ENCODE peak calls at places on chromosomes 2 and 18, in five cellular contexts. E, K, N, B and F are unnamed samples.

GRCh38 chr2:134225173-134225572 is 28.7 kb upstream of the MGAT5 start:
- DNase-seq in E (no peak), K (no peak), N (no peak), B (no peak), F (no peak)

GRCh38 chr2:216687646-216688045 is 7.7 kb downstream of the IGFBP5 start:
- DNase-seq in E (no peak), K (no peak), N (peak; percentile 50), B (peak; percentile 66), F (no peak)

GRCh38 chr2:144403940-144404339 is 116.0 kb downstream of the ZEB2 start:
- DNase-seq in E (no peak), K (no peak), N (peak; percentile 52), B (no peak), F (no peak)

GRCh38 chr2:48755473-48755872 is at the start of gene LHCGR:
- DNase-seq in E (peak; percentile 23), K (peak; percentile 29), N (no peak), B (no peak), F (no peak)

GRCh38 chr2:193895226-193895625 is 1700.5 kb upstream of the TMEFF2 start:
- DNase-seq in E (no peak), K (no peak), N (no peak), B (no peak), F (no peak)

GRCh38 chr2:30334738-30335426 is 103.5 kb downstream of the LBH start:
- DNase-seq in E (no peak), K (peak; percentile 41), N (peak; percentile 35), B (no peak), F (no peak)

GRCh38 chr2:140863713-140864112 is 1267.1 kb downstream of the LRP1B start:
- DNase-seq in E (no peak), K (no peak), N (no peak), B (no peak), F (peak; percentile 24)

GRCh38 chr2:221073650-221074049 is 498.5 kb downstream of the EPHA4 start:
- DNase-seq in E (no peak), K (no peak), N (no peak), B (no peak), F (no peak)

GRCh38 chr2:12391097-12391496 is 325.6 kb upstream of the TRIB2 start:
- DNase-seq in E (no peak), K (no peak), N (no peak), B (no peak), F (no peak)

GRCh38 chr2:98455494-98455976 is 10.9 kb downstream of the INPP4A start:
- DNase-seq in E (no peak), K (no peak), N (no peak), B (no peak), F (peak; percentile 33)

GRCh38 chr2:148130571-148130970 is 109.7 kb downstream of the MBD5 start:
- DNase-seq in E (no peak), K (no peak), N (no peak), B (no peak), F (no peak)

GRCh38 chr2:42937171-42937875 is 144.9 kb upstream of the HAAO start:
- DNase-seq in E (peak; percentile 50), K (peak; percentile 58), N (no peak), B (peak; percentile 59), F (peak; percentile 36)

GRCh38 chr2:26401739-26402541 is at the start of gene DRC1:
- DNase-seq in E (peak; percentile 23), K (peak; percentile 92), N (no peak), B (no peak), F (peak; percentile 34)

GRCh38 chr2:137115081-137115713 is 349.9 kb downstream of the THSD7B start:
- DNase-seq in E (no peak), K (no peak), N (no peak), B (no peak), F (no peak)

GRCh38 chr18:63199743-63200241 is 119.8 kb downstream of the BCL2 start:
- DNase-seq in E (no peak), K (no peak), N (no peak), B (no peak), F (no peak)

GRCh38 chr2:239484571-239485355 is 83.9 kb upstream of the HDAC4 start:
- DNase-seq in E (no peak), K (no peak), N (no peak), B (no peak), F (no peak)

GRCh38 chr2:43020990-43021677 is 205.3 kb downstream of the ZFP36L2 start:
- DNase-seq in E (no peak), K (no peak), N (no peak), B (peak; percentile 45), F (no peak)

GRCh38 chr2:33782395-33783239 is 183.5 kb upstream of the FAM98A start:
- DNase-seq in E (no peak), K (no peak), N (peak; percentile 35), B (no peak), F (no peak)

GRCh38 chr18:3914833-3915598 is 465.0 kb downstream of the TGIF1 start:
- DNase-seq in E (no peak), K (no peak), N (no peak), B (no peak), F (no peak)

GRCh38 chr2:142873850-142874287 is 3.6 kb upstream of the KYNU start:
- DNase-seq in E (no peak), K (no peak), N (no peak), B (no peak), F (no peak)

GRCh38 chr2:112153501-112153900 is 15.3 kb downstream of the FBLN7 start:
- DNase-seq in E (no peak), K (no peak), N (no peak), B (peak; percentile 24), F (no peak)

GRCh38 chr2:61469424-61470121 is 1.3 kb downstream of the USP34 start:
- DNase-seq in E (no peak), K (no peak), N (no peak), B (no peak), F (no peak)

GRCh38 chr18:72375628-72376027 is 168.5 kb downstream of the CBLN2 start:
- DNase-seq in E (no peak), K (no peak), N (no peak), B (no peak), F (no peak)

GRCh38 chr18:49608892-49609291 is 47.0 kb downstream of the LIPG start:
- DNase-seq in E (no peak), K (no peak), N (no peak), B (no peak), F (no peak)

GRCh38 chr2:127763776-127764175 is 47.2 kb downstream of the WDR33 start:
- DNase-seq in E (no peak), K (no peak), N (no peak), B (no peak), F (no peak)

GRCh38 chr2:8926356-8926755 is 77.1 kb downstream of the MBOAT2 start:
- DNase-seq in E (no peak), K (no peak), N (no peak), B (no peak), F (no peak)

GRCh38 chr2:196149926-196150325 is 21.5 kb downstream of the STK17B start:
- DNase-seq in E (no peak), K (no peak), N (no peak), B (no peak), F (no peak)

GRCh38 chr2:238382381-238382781 is 44.3 kb upstream of the ASB1 start:
- DNase-seq in E (no peak), K (no peak), N (no peak), B (no peak), F (no peak)

GRCh38 chr2:11128258-11128951 is 26.9 kb upstream of the SLC66A3 start:
- DNase-seq in E (no peak), K (no peak), N (no peak), B (no peak), F (no peak)

GRCh38 chr2:29238497-29238896 is 123.3 kb downstream of the CLIP4 start:
- DNase-seq in E (peak; percentile 42), K (peak; percentile 34), N (peak; percentile 66), B (peak; percentile 12), F (peak; percentile 14)

GRCh38 chr2:206083602-206084467 is 2.1 kb downstream of the INO80D start:
- DNase-seq in E (no peak), K (peak; percentile 57), N (no peak), B (no peak), F (no peak)

GRCh38 chr18:24014986-24015896 is 687 bp downstream of the TTC39C start:
- DNase-seq in E (peak; percentile 70), K (peak; percentile 52), N (peak; percentile 36), B (peak; percentile 77), F (peak; percentile 64)

GRCh38 chr2:30270166-30270565 is 38.8 kb downstream of the LBH start:
- DNase-seq in E (no peak), K (no peak), N (no peak), B (no peak), F (no peak)

GRCh38 chr2:96887419-96888081 is 17.7 kb upstream of the SEMA4C start:
- DNase-seq in E (no peak), K (no peak), N (no peak), B (no peak), F (no peak)
- H3K27ac ChIP-seq in E (no peak overlapping the region), K (no peak overlapping the region), N (no peak overlapping the region), B (peak overlapping the region; percentile 79), F (no peak overlapping the region)

GRCh38 chr2:232076736-232077135 is 115.2 kb downstream of the DIS3L2 start:
- DNase-seq in E (no peak), K (no peak), N (no peak), B (no peak), F (no peak)
- H3K27me3 ChIP-seq in E (no peaks in the 10 kb centered on the region), K (no peaks in the 10 kb centered on the region), N (no peaks in the 10 kb centered on the region), B (no peaks in the 10 kb centered on the region), F (no peaks in the 10 kb centered on the region)

GRCh38 chr2:120905298-120905697 is 169.6 kb downstream of the GLI2 start:
- DNase-seq in E (no peak), K (no peak), N (no peak), B (no peak), F (no peak)

GRCh38 chr2:120905824-120906571 is 170.3 kb downstream of the GLI2 start:
- DNase-seq in E (no peak), K (no peak), N (no peak), B (no peak), F (no peak)

GRCh38 chr2:120902532-120903088 is 166.9 kb downstream of the GLI2 start:
- DNase-seq in E (no peak), K (no peak), N (no peak), B (no peak), F (no peak)

GRCh38 chr2:120904825-120905224 is 169.2 kb downstream of the GLI2 start:
- DNase-seq in E (no peak), K (no peak), N (no peak), B (peak; percentile 78), F (no peak)

GRCh38 chr2:120904379-120904778 is 168.7 kb downstream of the GLI2 start:
- DNase-seq in E (no peak), K (no peak), N (no peak), B (no peak), F (no peak)
- H3K27ac ChIP-seq in E (no peak overlapping the region), K (no peak overlapping the region), N (no peak overlapping the region), B (peak overlapping the region; percentile 69), F (no peak overlapping the region)

GRCh38 chr2:176145085-176145969 is 6.0 kb upstream of the HOXD4 start:
- DNase-seq in E (no peak), K (no peak), N (no peak), B (no peak), F (no peak)
- H3K27me3 ChIP-seq in E (no peaks in the 10 kb centered on the region), K (peaks cover 40% of the 10 kb centered on the region), N (peaks cover 96% of the 10 kb centered on the region), B (no peaks in the 10 kb centered on the region), F (no peaks in the 10 kb centered on the region)